ENCODE peak calls at places on chromosomes 11 and 22, in nine cellular contexts. T, C, P, V, M, H, Q, J and O are unnamed samples.

GRCh38 chr11:75593337-75593915 is 31.4 kb downstream of the SERPINH1 start:
- DNase-seq in V (no peak), H (no peak), T (no peak), M (no peak), Q (peak), J (peak), P (no peak), C (no peak), O (no peak)

GRCh38 chr11:92204731-92205130 is 19.9 kb upstream of the FAT3 start:
- DNase-seq in Q (no peak), C (no peak), V (no peak), J (no peak), P (no peak), T (no peak), M (no peak), H (no peak), O (no peak)

GRCh38 chr11:116732740-116733385 is 39.9 kb downstream of the BUD13 start:
- DNase-seq in M (peak), T (peak), P (no peak), H (peak), J (peak), Q (peak), V (peak), C (peak), O (peak)

GRCh38 chr11:62508336-62509058 is 38.1 kb downstream of the AHNAK start:
- DNase-seq in T (peak), Q (peak), P (peak), H (peak), V (peak), J (peak), M (peak), C (peak), O (peak)

GRCh38 chr11:80103149-80103859 is 662.5 kb upstream of the TENM4 start:
- DNase-seq in Q (no peak), C (no peak), P (peak), H (no peak), V (no peak), M (peak), J (no peak), T (no peak), O (no peak)

GRCh38 chr11:11491014-11491413 is 130.8 kb downstream of the GALNT18 start:
- DNase-seq in P (no peak), C (no peak), J (no peak), M (no peak), V (no peak), T (no peak), Q (no peak), H (no peak), O (no peak)

GRCh38 chr11:125286486-125286885 is 121.9 kb downstream of the PKNOX2 start:
- DNase-seq in V (no peak), J (no peak), T (no peak), H (no peak), C (no peak), Q (no peak), P (no peak), M (no peak), O (no peak)

GRCh38 chr11:2089536-2090165 is 49.5 kb downstream of the IGF2 start:
- DNase-seq in J (no peak), M (peak), C (peak), P (no peak), V (peak), T (no peak), Q (peak), H (peak), O (peak)

GRCh38 chr11:120511116-120511803 is at the start of gene GRIK4:
- DNase-seq in H (peak), T (peak), P (no peak), Q (peak), C (peak), V (peak), M (peak), J (peak), O (peak)

GRCh38 chr22:42991010-42991651 is 23.8 kb downstream of the PACSIN2 start:
- DNase-seq in J (no peak), H (no peak), C (no peak), M (peak), V (peak), Q (peak), T (no peak), P (no peak), O (no peak)

GRCh38 chr11:125180413-125181305 is 16.1 kb downstream of the PKNOX2 start:
- DNase-seq in P (no peak), J (no peak), C (no peak), H (no peak), Q (no peak), T (no peak), V (no peak), M (no peak), O (no peak)

GRCh38 chr11:109037856-109038780 is 373.2 kb downstream of the DDX10 start:
- DNase-seq in P (peak), T (peak), Q (no peak), C (no peak), J (no peak), M (peak), V (peak), H (no peak), O (no peak)

GRCh38 chr22:43343262-43343988 is at the start of gene SCUBE1:
- DNase-seq in Q (peak), V (peak), T (no peak), J (peak), H (peak), M (peak), P (no peak), C (no peak), O (peak)

GRCh38 chr22:33314316-33314715 is 256.1 kb upstream of the SYN3 start:
- DNase-seq in H (no peak), J (no peak), T (no peak), M (no peak), V (no peak), Q (no peak), P (no peak), C (no peak), O (no peak)

GRCh38 chr22:26364066-26365015 is 64.7 kb upstream of the ASPHD2 start:
- DNase-seq in J (peak), C (no peak), P (peak), M (peak), Q (peak), H (peak), V (peak), T (peak), O (peak)

GRCh38 chr11:12175694-12176241 is 65.4 kb downstream of the MICAL2 start:
- DNase-seq in T (no peak), C (peak), J (no peak), P (peak), V (peak), Q (no peak), H (no peak), M (peak), O (no peak)

GRCh38 chr11:125625225-125625593 is 246 bp downstream of the CHEK1 start:
- DNase-seq in Q (no peak), C (no peak), J (no peak), H (peak), M (no peak), P (no peak), T (no peak), V (no peak), O (no peak)

GRCh38 chr22:43476341-43476740 is 64.5 kb downstream of the MPPED1 start:
- DNase-seq in C (no peak), P (no peak), J (no peak), Q (no peak), H (peak), M (no peak), T (no peak), V (no peak), O (no peak)

GRCh38 chr22:30931541-30932300 is 36.9 kb downstream of the MORC2 start:
- DNase-seq in J (no peak), H (no peak), P (no peak), C (peak), Q (no peak), T (no peak), V (no peak), M (no peak), O (no peak)

GRCh38 chr11:15947681-15948648 is 408.4 kb downstream of the SOX6 start:
- DNase-seq in M (no peak), H (no peak), C (no peak), V (no peak), Q (no peak), P (no peak), T (no peak), J (no peak), O (no peak)

GRCh38 chr22:19974233-19974861 is 32.7 kb upstream of the TXNRD2 start:
- DNase-seq in J (peak), C (no peak), H (peak), M (peak), Q (peak), P (no peak), V (peak), T (no peak), O (no peak)

GRCh38 chr11:110000045-110000502 is 93.1 kb upstream of the ZC3H12C start:
- DNase-seq in M (peak), H (no peak), T (no peak), J (no peak), P (peak), Q (no peak), V (peak), C (no peak), O (no peak)

GRCh38 chr11:134837887-134838232 is 425.8 kb upstream of the B3GAT1 start:
- DNase-seq in T (no peak), M (no peak), C (peak), V (no peak), J (no peak), H (no peak), Q (no peak), P (no peak), O (no peak)

GRCh38 chr11:120031612-120032600 is 106.0 kb downstream of the TRIM29 start:
- DNase-seq in P (no peak), J (peak), C (peak), H (no peak), T (peak), Q (no peak), V (no peak), M (no peak), O (no peak)

GRCh38 chr11:121524233-121524631 is 71.5 kb upstream of the SORL1-AS1 start:
- DNase-seq in T (peak), J (no peak), Q (no peak), M (no peak), P (no peak), H (no peak), V (no peak), C (no peak), O (no peak)

GRCh38 chr11:61529537-61530225 is 21.1 kb downstream of the LRRC10B start:
- DNase-seq in Q (no peak), J (no peak), V (no peak), T (no peak), C (no peak), M (no peak), P (no peak), H (no peak), O (no peak)

GRCh38 chr11:130511765-130512164 is 63.3 kb downstream of the ADAMTS15 start:
- DNase-seq in C (no peak), H (no peak), T (no peak), M (no peak), J (no peak), V (no peak), P (no peak), Q (no peak), O (no peak)